ENCODE peak calls at places on chromosomes 11 and 22, in seven cellular contexts. Q is kidney epithelial cell, T is mucosa of descending colon, X is HAP-1, S is bronchial epithelial cell, M is IMR-90, H is GM12878. E is an unnamed sample.

GRCh38 chr11:117826360-117826635 is 1.8 kb upstream of the FXYD2 start:
- DNase-seq in X (no peak), Q (no peak), S (no peak), M (no peak), H (no peak), T (no peak), E (no peak)

GRCh38 chr11:93589347-93589746 is 46.2 kb upstream of the SMCO4 start:
- DNase-seq in M (no peak), X (no peak), T (no peak), Q (no peak), S (no peak), H (no peak), E (no peak)

GRCh38 chr11:63670738-63671321 is 346 bp downstream of the ATL3 start:
- DNase-seq in H (no peak), M (no peak), X (no peak), T (peak), Q (no peak), S (no peak), E (no peak)

GRCh38 chr22:26669060-26669481 is 11.7 kb downstream of the MIAT start:
- DNase-seq in M (peak), S (peak), T (no peak), H (no peak), X (peak), Q (no peak), E (no peak)

GRCh38 chr11:73399159-73400090 is 23.2 kb downstream of the RELT start:
- DNase-seq in Q (no peak), M (peak), X (no peak), T (no peak), H (no peak), S (no peak), E (no peak)

GRCh38 chr11:108912587-108912986 is 247.7 kb downstream of the DDX10 start:
- DNase-seq in Q (no peak), H (no peak), M (peak), X (no peak), S (peak), T (no peak), E (no peak)

GRCh38 chr11:2375964-2376551 is 1.1 kb upstream of the CD81 start:
- DNase-seq in M (no peak), T (peak), Q (peak), S (no peak), X (no peak), H (no peak), E (no peak)

GRCh38 chr22:42074153-42074750 is at the start of gene PHETA2:
- DNase-seq in S (no peak), M (peak), Q (no peak), X (no peak), T (peak), H (no peak), E (no peak)

GRCh38 chr11:118437736-118438125 is 1.4 kb downstream of the KMT2A start:
- DNase-seq in T (peak), M (peak), X (peak), H (no peak), Q (no peak), S (no peak), E (no peak)

GRCh38 chr22:46380069-46380468 is 44.6 kb downstream of the TRMU start:
- DNase-seq in M (no peak), H (no peak), S (no peak), T (peak), Q (no peak), X (no peak), E (no peak)

GRCh38 chr11:76026862-76027261 is 179.4 kb downstream of the WNT11 start:
- DNase-seq in H (no peak), S (no peak), M (no peak), Q (no peak), T (no peak), X (no peak), E (no peak)

GRCh38 chr11:27158763-27159679 is 118.4 kb downstream of the BBOX1 start:
- DNase-seq in X (peak), M (peak), H (no peak), T (no peak), Q (peak), S (peak), E (peak)

GRCh38 chr22:25760848-25761595 is 19.0 kb downstream of the MYO18B start:
- DNase-seq in M (no peak), H (no peak), S (no peak), T (no peak), Q (no peak), X (no peak), E (no peak)

GRCh38 chr11:20310137-20310536 is 53.4 kb upstream of the HTATIP2 start:
- DNase-seq in T (no peak), S (no peak), X (no peak), M (no peak), Q (no peak), H (no peak), E (no peak)

GRCh38 chr11:9838229-9838628 is 174.4 kb downstream of the SWAP70 start:
- DNase-seq in S (no peak), Q (no peak), M (no peak), T (no peak), H (no peak), X (no peak), E (no peak)

GRCh38 chr11:125720781-125721180 is 25.3 kb upstream of the PATE1 start:
- DNase-seq in M (no peak), H (no peak), S (no peak), T (no peak), Q (no peak), X (no peak), E (no peak)

GRCh38 chr11:45665206-45665932 is at the start of gene CHST1:
- DNase-seq in M (no peak), S (no peak), X (no peak), Q (no peak), H (no peak), T (no peak), E (no peak)

GRCh38 chr11:3148990-3149851 is 15.9 kb downstream of the OSBPL5 start:
- DNase-seq in Q (no peak), X (no peak), T (no peak), H (no peak), M (no peak), S (no peak), E (no peak)

GRCh38 chr22:37618072-37618656 is 9.5 kb downstream of the GGA1 start:
- DNase-seq in T (no peak), S (no peak), H (no peak), Q (no peak), X (no peak), M (no peak), E (no peak)

GRCh38 chr22:27445876-27446275 is 355.7 kb downstream of the MN1 start:
- DNase-seq in M (peak), H (no peak), X (no peak), Q (no peak), S (no peak), T (peak), E (no peak)

GRCh38 chr11:76174330-76174729 is 32.0 kb downstream of the WNT11 start:
- DNase-seq in H (no peak), M (no peak), S (no peak), Q (no peak), X (no peak), T (no peak), E (no peak)

GRCh38 chr11:117823294-117823940 is 1.1 kb downstream of the FXYD2 start:
- DNase-seq in S (no peak), T (peak), Q (no peak), H (no peak), M (no peak), X (no peak), E (no peak)

GRCh38 chr11:35997908-35998307 is 54.0 kb downstream of the LDLRAD3 start:
- DNase-seq in X (no peak), H (peak), S (no peak), T (no peak), M (no peak), Q (no peak), E (no peak)

GRCh38 chr11:96228472-96228871 is 114.5 kb downstream of the MAML2 start:
- DNase-seq in X (peak), T (peak), Q (peak), H (no peak), M (peak), S (peak), E (no peak)

GRCh38 chr11:132685174-132685611 is 847.1 kb downstream of the OPCML start:
- DNase-seq in X (no peak), T (no peak), M (peak), S (peak), H (no peak), Q (no peak), E (no peak)

DNA sequence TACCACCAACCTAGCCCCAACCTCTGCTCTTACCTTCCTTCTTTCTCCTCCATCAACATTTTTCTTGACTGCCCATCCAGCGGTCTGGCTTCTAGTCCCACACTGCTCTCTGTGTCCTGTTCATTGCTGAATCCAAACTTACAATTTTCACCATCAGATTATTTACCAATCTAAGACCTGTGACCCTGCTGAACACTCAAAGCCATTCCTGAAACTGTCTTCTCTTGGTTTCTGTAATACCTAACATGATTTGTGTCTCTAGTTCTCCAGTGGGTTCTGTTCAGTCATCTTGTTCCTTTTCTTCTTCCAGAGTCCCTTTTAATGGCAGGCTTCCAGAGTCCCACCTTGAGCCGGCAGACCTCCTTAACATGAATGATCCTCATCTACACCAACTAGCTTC is 24.1 kb downstream of the RRAS2 start:
- DNase-seq in Q (no peak), S (no peak), M (no peak), H (no peak), X (no peak), T (no peak), E (no peak)
- H3K4me3 ChIP-seq in Q (no peak), S (no peak), M (no peak), H (peak), X (no peak), T (no peak), E (peak)

GRCh38 chr22:24698266-24698926 is 76.1 kb downstream of the PIWIL3 start:
- DNase-seq in S (no peak), T (no peak), M (no peak), Q (no peak), H (no peak), X (no peak), E (no peak)

GRCh38 chr22:24697671-24698082 is 76.8 kb downstream of the PIWIL3 start:
- DNase-seq in M (no peak), X (no peak), T (peak), S (peak), H (no peak), Q (no peak), E (no peak)

GRCh38 chr22:24695958-24696511 is 78.5 kb downstream of the PIWIL3 start:
- DNase-seq in X (no peak), S (no peak), Q (peak), H (no peak), T (no peak), M (peak), E (no peak)

GRCh38 chr22:24696551-24697001 is 77.9 kb downstream of the PIWIL3 start:
- DNase-seq in Q (no peak), T (no peak), S (no peak), X (no peak), M (no peak), H (no peak), E (no peak)

GRCh38 chr22:24697141-24697540 is 77.4 kb downstream of the PIWIL3 start:
- DNase-seq in H (no peak), M (no peak), X (no peak), S (no peak), Q (no peak), T (no peak), E (no peak)
- H3K4me3 ChIP-seq in H (no peak), M (no peak), X (no peak), S (no peak), Q (no peak), T (no peak), E (no peak)

DNA sequence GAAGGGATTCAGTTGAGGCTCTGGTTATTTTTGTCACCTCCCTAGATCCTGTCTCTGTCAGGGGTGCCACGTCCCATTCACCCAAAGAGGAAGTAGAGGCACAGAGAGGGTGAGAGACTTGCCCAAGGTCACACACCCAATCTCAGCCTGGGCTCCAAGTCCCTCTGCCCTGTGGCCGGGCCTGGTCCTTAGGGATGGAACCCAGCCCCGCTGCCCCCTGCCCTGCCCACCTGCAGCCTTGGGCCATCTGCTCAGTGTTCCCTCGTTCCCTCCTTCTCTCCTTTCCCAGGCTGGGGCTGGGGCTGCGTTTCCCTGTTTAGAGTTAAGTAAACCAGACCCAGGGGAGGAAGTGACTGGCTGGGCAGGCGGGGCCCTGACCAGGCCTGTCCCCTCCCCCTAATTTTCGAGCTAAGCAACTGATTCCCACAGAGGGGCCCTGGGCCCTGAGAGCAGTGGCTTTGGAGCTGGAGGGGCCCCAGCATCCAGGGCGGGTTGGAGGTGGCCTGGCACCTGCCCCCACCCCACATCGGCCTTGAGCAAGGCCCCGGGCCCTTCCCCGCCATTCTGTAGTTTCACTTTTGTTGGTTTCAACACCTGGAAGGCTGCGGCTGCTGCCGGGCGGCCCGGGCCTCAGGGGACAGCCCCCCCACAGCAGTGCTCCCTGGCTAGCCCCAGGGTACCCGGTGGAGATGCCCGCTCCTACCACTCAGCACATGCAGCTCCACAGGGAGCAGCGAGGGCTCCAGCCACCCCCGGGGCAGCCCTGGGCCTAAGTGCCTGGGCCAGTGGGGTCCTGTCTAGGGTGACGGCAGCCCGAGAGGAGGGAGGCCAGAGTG is 1.5 kb downstream of the TCIRG1 start:
- DNase-seq in H (peak), T (peak), S (peak), X (peak), M (peak), Q (no peak), E (no peak)
- H3K4me3 ChIP-seq in H (peak), T (peak), S (peak), X (peak), M (peak), Q (peak), E (peak)

GRCh38 chr11:5366856-5367255 is 15.5 kb downstream of the OR51B6 start:
- DNase-seq in T (no peak), Q (no peak), X (no peak), H (no peak), M (peak), S (no peak), E (no peak)
- H3K4me3 ChIP-seq in T (no peak), Q (no peak), X (no peak), H (no peak), M (no peak), S (no peak), E (no peak)

GRCh38 chr11:128717581-128717980 is 23.7 kb downstream of the FLI1 start:
- DNase-seq in Q (no peak), M (no peak), S (no peak), X (no peak), H (no peak), T (no peak), E (no peak)

GRCh38 chr11:128716231-128716630 is 22.4 kb downstream of the FLI1 start:
- DNase-seq in X (no peak), H (no peak), M (no peak), T (no peak), Q (no peak), S (no peak), E (no peak)

GRCh38 chr11:128718064-128718463 is 24.2 kb downstream of the FLI1 start:
- DNase-seq in H (no peak), M (no peak), T (no peak), Q (no peak), X (peak), S (no peak), E (no peak)

GRCh38 chr11:128715691-128716153 is 21.9 kb downstream of the FLI1 start:
- DNase-seq in X (no peak), T (no peak), Q (no peak), S (no peak), H (no peak), M (peak), E (no peak)

GRCh38 chr11:128716661-128717210 is 22.9 kb downstream of the FLI1 start:
- DNase-seq in T (peak), Q (no peak), H (no peak), S (no peak), X (no peak), M (peak), E (no peak)
- H3K4me3 ChIP-seq in T (no peak), Q (no peak), H (peak), S (no peak), X (no peak), M (no peak), E (peak)

DNA sequence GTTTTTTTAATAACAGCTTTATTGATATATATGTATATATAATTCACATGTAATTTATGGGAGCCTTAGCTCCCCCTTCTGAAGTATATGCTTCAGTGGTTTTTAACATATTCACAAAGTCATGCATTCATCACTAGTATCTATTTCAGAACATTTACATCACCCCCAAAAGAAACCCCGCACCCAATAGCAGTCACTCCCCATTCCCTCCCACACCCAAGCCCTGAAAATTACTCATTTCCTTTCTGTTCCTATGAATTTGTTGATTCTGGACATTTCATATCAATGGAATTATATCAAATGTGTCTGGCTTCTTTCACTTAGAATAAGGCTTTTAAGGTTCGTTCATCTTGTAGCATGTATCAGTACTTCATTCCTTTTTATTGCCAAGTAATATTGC is 35.6 kb upstream of the SYT7 start:
- DNase-seq in H (no peak), T (no peak), Q (no peak), S (peak), M (peak), X (no peak), E (no peak)
- H3K4me3 ChIP-seq in H (no peak), T (no peak), Q (no peak), S (no peak), M (no peak), X (no peak), E (no peak)

GRCh38 chr11:114211444-114212122 is 84.6 kb upstream of the NNMT start:
- DNase-seq in M (no peak), X (no peak), Q (no peak), T (no peak), S (no peak), H (no peak), E (no peak)
- H3K4me3 ChIP-seq in M (no peak), X (no peak), Q (no peak), T (no peak), S (no peak), H (no peak), E (no peak)

GRCh38 chr11:1267441-1268100 is 41.9 kb downstream of the TOLLIP start:
- DNase-seq in X (no peak), H (no peak), Q (no peak), M (no peak), S (no peak), T (peak), E (no peak)
- H3K4me3 ChIP-seq in X (no peak), H (no peak), Q (no peak), M (no peak), S (no peak), T (no peak), E (no peak)

DNA sequence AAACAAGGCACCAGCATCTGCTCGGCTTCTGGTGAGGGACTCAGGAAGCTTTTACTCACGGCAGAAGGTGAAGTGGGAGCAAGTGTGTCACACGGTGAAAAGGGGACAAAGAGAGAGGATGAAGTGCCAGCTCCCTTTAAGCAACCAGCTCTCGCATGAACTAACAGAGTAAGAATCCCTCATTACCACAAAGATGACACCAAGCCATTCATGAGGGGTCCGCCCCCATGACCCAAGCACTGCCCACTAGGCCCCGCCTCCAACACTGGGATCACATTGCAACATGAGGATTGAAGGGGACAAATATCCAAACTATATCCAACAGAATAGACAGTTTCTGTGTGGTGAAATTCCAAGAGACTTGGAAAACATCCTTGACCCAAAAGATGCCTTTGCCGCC is 198.1 kb upstream of the POU2AF2 start:
- DNase-seq in Q (no peak), S (no peak), M (peak), H (no peak), T (no peak), X (no peak), E (no peak)
- H3K4me3 ChIP-seq in Q (no peak), S (no peak), M (no peak), H (no peak), T (no peak), X (no peak), E (no peak)

E was measured in GM12864.